ENCODE peak calls at places on chromosomes 1 and 21, in nine cellular contexts. One of them, this sample, is unnamed.

GRCh38 chr1:115086176-115086830 is 3.0 kb downstream of the TSPAN2 start:
- DNase-seq in retinal pigment epithelial cell: no peak
- DNase-seq in fibroblast of pulmonary artery: no peak
- DNase-seq in adrenal gland: no peak
- DNase-seq in CD4-positive, alpha-beta T cell: no peak
- DNase-seq in A673: no peak
- DNase-seq in GM18507: no peak
- DNase-seq in effector memory CD8-positive, alpha-beta T cell: no peak
- DNase-seq in T47D: no peak
- DNase-seq in this sample: no peak

GRCh38 chr1:180917306-180918065 is 4.8 kb downstream of the KIAA1614 start:
- DNase-seq in retinal pigment epithelial cell: no peak
- DNase-seq in fibroblast of pulmonary artery: peak; percentile 6
- DNase-seq in adrenal gland: no peak
- DNase-seq in CD4-positive, alpha-beta T cell: no peak
- DNase-seq in A673: peak; percentile 59
- DNase-seq in GM18507: no peak
- DNase-seq in effector memory CD8-positive, alpha-beta T cell: no peak
- DNase-seq in T47D: no peak
- DNase-seq in this sample: no peak

GRCh38 chr1:197208945-197209344 is 59.1 kb upstream of the CRB1 start:
- DNase-seq in retinal pigment epithelial cell: no peak
- DNase-seq in fibroblast of pulmonary artery: no peak
- DNase-seq in adrenal gland: no peak
- DNase-seq in CD4-positive, alpha-beta T cell: no peak
- DNase-seq in A673: no peak
- DNase-seq in GM18507: no peak
- DNase-seq in effector memory CD8-positive, alpha-beta T cell: no peak
- DNase-seq in T47D: no peak
- DNase-seq in this sample: no peak

GRCh38 chr1:171226757-171227370 is 21.4 kb upstream of the FMO1 start:
- DNase-seq in retinal pigment epithelial cell: no peak
- DNase-seq in fibroblast of pulmonary artery: peak; percentile 91
- DNase-seq in adrenal gland: peak; percentile 31
- DNase-seq in CD4-positive, alpha-beta T cell: no peak
- DNase-seq in A673: peak; percentile 87
- DNase-seq in GM18507: peak; percentile 38
- DNase-seq in effector memory CD8-positive, alpha-beta T cell: no peak
- DNase-seq in T47D: peak; percentile 70
- DNase-seq in this sample: no peak

GRCh38 chr1:203528098-203528497 is 34.1 kb downstream of the OPTC start:
- DNase-seq in retinal pigment epithelial cell: no peak
- DNase-seq in fibroblast of pulmonary artery: no peak
- DNase-seq in adrenal gland: no peak
- DNase-seq in CD4-positive, alpha-beta T cell: no peak
- DNase-seq in A673: no peak
- DNase-seq in GM18507: no peak
- DNase-seq in effector memory CD8-positive, alpha-beta T cell: no peak
- DNase-seq in T47D: no peak
- DNase-seq in this sample: no peak

GRCh38 chr1:64650411-64650810 is 94.5 kb upstream of the RAVER2 start:
- DNase-seq in retinal pigment epithelial cell: no peak
- DNase-seq in fibroblast of pulmonary artery: no peak
- DNase-seq in adrenal gland: no peak
- DNase-seq in CD4-positive, alpha-beta T cell: no peak
- DNase-seq in A673: no peak
- DNase-seq in GM18507: no peak
- DNase-seq in effector memory CD8-positive, alpha-beta T cell: no peak
- DNase-seq in T47D: no peak
- DNase-seq in this sample: no peak

GRCh38 chr1:228691926-228692325 is 43.4 kb upstream of the RHOU start:
- DNase-seq in retinal pigment epithelial cell: peak; percentile 8
- DNase-seq in fibroblast of pulmonary artery: peak; percentile 74
- DNase-seq in adrenal gland: peak; percentile 26
- DNase-seq in CD4-positive, alpha-beta T cell: no peak
- DNase-seq in A673: peak; percentile 28
- DNase-seq in GM18507: peak; percentile 12
- DNase-seq in effector memory CD8-positive, alpha-beta T cell: peak; percentile 25
- DNase-seq in T47D: peak; percentile 69
- DNase-seq in this sample: no peak

GRCh38 chr1:91621360-91621759 is 120.7 kb downstream of the CDC7 start:
- DNase-seq in retinal pigment epithelial cell: no peak
- DNase-seq in fibroblast of pulmonary artery: no peak
- DNase-seq in adrenal gland: no peak
- DNase-seq in CD4-positive, alpha-beta T cell: no peak
- DNase-seq in A673: no peak
- DNase-seq in GM18507: no peak
- DNase-seq in effector memory CD8-positive, alpha-beta T cell: no peak
- DNase-seq in T47D: no peak
- DNase-seq in this sample: no peak

GRCh38 chr1:16226129-16226494 is 10.9 kb downstream of the CPLANE2 start:
- DNase-seq in retinal pigment epithelial cell: no peak
- DNase-seq in fibroblast of pulmonary artery: no peak
- DNase-seq in adrenal gland: no peak
- DNase-seq in CD4-positive, alpha-beta T cell: no peak
- DNase-seq in A673: no peak
- DNase-seq in GM18507: no peak
- DNase-seq in effector memory CD8-positive, alpha-beta T cell: no peak
- DNase-seq in T47D: no peak
- DNase-seq in this sample: no peak

GRCh38 chr1:229693124-229693523 is 67.1 kb downstream of the URB2 start:
- DNase-seq in retinal pigment epithelial cell: no peak
- DNase-seq in fibroblast of pulmonary artery: no peak
- DNase-seq in adrenal gland: no peak
- DNase-seq in CD4-positive, alpha-beta T cell: no peak
- DNase-seq in A673: peak; percentile 75
- DNase-seq in GM18507: no peak
- DNase-seq in effector memory CD8-positive, alpha-beta T cell: no peak
- DNase-seq in T47D: no peak
- DNase-seq in this sample: no peak

GRCh38 chr1:18941221-18942141 is 15.0 kb downstream of the IFFO2 start:
- DNase-seq in retinal pigment epithelial cell: peak; percentile 90
- DNase-seq in fibroblast of pulmonary artery: peak; percentile 93
- DNase-seq in adrenal gland: peak; percentile 72
- DNase-seq in CD4-positive, alpha-beta T cell: no peak
- DNase-seq in A673: peak; percentile 85
- DNase-seq in GM18507: no peak
- DNase-seq in effector memory CD8-positive, alpha-beta T cell: no peak
- DNase-seq in T47D: no peak
- DNase-seq in this sample: no peak

GRCh38 chr1:151508721-151509292 is 2.4 kb upstream of the CGN start:
- DNase-seq in retinal pigment epithelial cell: peak; percentile 48
- DNase-seq in fibroblast of pulmonary artery: no peak
- DNase-seq in adrenal gland: no peak
- DNase-seq in CD4-positive, alpha-beta T cell: no peak
- DNase-seq in A673: no peak
- DNase-seq in GM18507: no peak
- DNase-seq in effector memory CD8-positive, alpha-beta T cell: no peak
- DNase-seq in T47D: no peak
- DNase-seq in this sample: no peak

GRCh38 chr1:230169454-230170152 is 102.6 kb downstream of the GALNT2 start:
- DNase-seq in retinal pigment epithelial cell: no peak
- DNase-seq in fibroblast of pulmonary artery: no peak
- DNase-seq in adrenal gland: peak; percentile 21
- DNase-seq in CD4-positive, alpha-beta T cell: no peak
- DNase-seq in A673: no peak
- DNase-seq in GM18507: no peak
- DNase-seq in effector memory CD8-positive, alpha-beta T cell: no peak
- DNase-seq in T47D: no peak
- DNase-seq in this sample: no peak

GRCh38 chr21:25997788-25998611 is 172.6 kb downstream of the APP start:
- DNase-seq in retinal pigment epithelial cell: peak; percentile 86
- DNase-seq in fibroblast of pulmonary artery: peak; percentile 33
- DNase-seq in adrenal gland: no peak
- DNase-seq in CD4-positive, alpha-beta T cell: no peak
- DNase-seq in A673: peak; percentile 20
- DNase-seq in GM18507: no peak
- DNase-seq in effector memory CD8-positive, alpha-beta T cell: no peak
- DNase-seq in T47D: no peak
- DNase-seq in this sample: no peak

GRCh38 chr21:17819114-17819877 is at the start of gene C21orf91:
- DNase-seq in retinal pigment epithelial cell: peak; percentile 59
- DNase-seq in fibroblast of pulmonary artery: peak; percentile 90
- DNase-seq in adrenal gland: peak; percentile 92
- DNase-seq in CD4-positive, alpha-beta T cell: peak; percentile 84
- DNase-seq in A673: peak; percentile 95
- DNase-seq in GM18507: peak; percentile 73
- DNase-seq in effector memory CD8-positive, alpha-beta T cell: peak; percentile 86
- DNase-seq in T47D: peak; percentile 85
- DNase-seq in this sample: peak; percentile 53

GRCh38 chr1:15937706-15938168 is 38.2 kb downstream of the ZBTB17 start:
- DNase-seq in retinal pigment epithelial cell: no peak
- DNase-seq in fibroblast of pulmonary artery: peak; percentile 53
- DNase-seq in adrenal gland: no peak
- DNase-seq in CD4-positive, alpha-beta T cell: no peak
- DNase-seq in A673: peak; percentile 63
- DNase-seq in GM18507: no peak
- DNase-seq in effector memory CD8-positive, alpha-beta T cell: no peak
- DNase-seq in T47D: no peak
- DNase-seq in this sample: no peak

GRCh38 chr1:17338706-17339493 is 30.9 kb downstream of the PADI4 start:
- DNase-seq in retinal pigment epithelial cell: no peak
- DNase-seq in fibroblast of pulmonary artery: no peak
- DNase-seq in adrenal gland: no peak
- DNase-seq in CD4-positive, alpha-beta T cell: no peak
- DNase-seq in A673: no peak
- DNase-seq in GM18507: no peak
- DNase-seq in effector memory CD8-positive, alpha-beta T cell: no peak
- DNase-seq in T47D: no peak
- DNase-seq in this sample: no peak

GRCh38 chr1:150332651-150333290 is 11.4 kb downstream of the PRPF3 start:
- DNase-seq in retinal pigment epithelial cell: no peak
- DNase-seq in fibroblast of pulmonary artery: no peak
- DNase-seq in adrenal gland: no peak
- DNase-seq in CD4-positive, alpha-beta T cell: no peak
- DNase-seq in A673: no peak
- DNase-seq in GM18507: no peak
- DNase-seq in effector memory CD8-positive, alpha-beta T cell: no peak
- DNase-seq in T47D: no peak
- DNase-seq in this sample: no peak

GRCh38 chr1:12640237-12640957 is 3.5 kb upstream of the AADACL4 start:
- DNase-seq in retinal pigment epithelial cell: no peak
- DNase-seq in fibroblast of pulmonary artery: no peak
- DNase-seq in adrenal gland: no peak
- DNase-seq in CD4-positive, alpha-beta T cell: no peak
- DNase-seq in A673: no peak
- DNase-seq in GM18507: no peak
- DNase-seq in effector memory CD8-positive, alpha-beta T cell: no peak
- DNase-seq in T47D: no peak
- DNase-seq in this sample: no peak

GRCh38 chr1:39657923-39658485 is 13.9 kb downstream of the NT5C1A start:
- DNase-seq in retinal pigment epithelial cell: no peak
- DNase-seq in fibroblast of pulmonary artery: peak; percentile 81
- DNase-seq in adrenal gland: peak; percentile 60
- DNase-seq in CD4-positive, alpha-beta T cell: peak; percentile 49
- DNase-seq in A673: peak; percentile 86
- DNase-seq in GM18507: no peak
- DNase-seq in effector memory CD8-positive, alpha-beta T cell: peak; percentile 51
- DNase-seq in T47D: no peak
- DNase-seq in this sample: no peak

GRCh38 chr1:108199231-108199657 is 899 bp downstream of the SLC25A24 start:
- DNase-seq in retinal pigment epithelial cell: no peak
- DNase-seq in fibroblast of pulmonary artery: peak; percentile 54
- DNase-seq in adrenal gland: peak; percentile 23
- DNase-seq in CD4-positive, alpha-beta T cell: no peak
- DNase-seq in A673: peak; percentile 51
- DNase-seq in GM18507: no peak
- DNase-seq in effector memory CD8-positive, alpha-beta T cell: no peak
- DNase-seq in T47D: no peak
- DNase-seq in this sample: no peak